ENCODE peak calls at places on chromosomes 12 and 14, in eight cellular contexts. Y, M, P, B, A, U, O and N are unnamed samples.

GRCh38 chr12:33588082-33588712 is 148.6 kb upstream of the SYT10 start:
- DNase-seq in M (no peak), O (no peak), A (peak; percentile 61), P (no peak), Y (no peak), U (no peak), B (no peak), N (no peak)

GRCh38 chr14:101088714-101089113 is 185.2 kb upstream of the RTL1 start:
- DNase-seq in Y (no peak), P (no peak), O (no peak), U (no peak), A (no peak), M (no peak), B (no peak), N (no peak)

GRCh38 chr12:58847876-58848600 is 72.3 kb downstream of the LRIG3 start:
- DNase-seq in Y (no peak), U (no peak), B (no peak), M (peak; percentile 48), P (no peak), O (no peak), A (no peak), N (no peak)

GRCh38 chr14:65259000-65259399 is 153.5 kb upstream of the FUT8 start:
- DNase-seq in P (no peak), A (no peak), Y (no peak), O (no peak), B (no peak), M (no peak), U (no peak), N (no peak)

GRCh38 chr12:31353730-31354708 is 28.1 kb upstream of the SINHCAF start:
- DNase-seq in B (peak; percentile 70), M (peak; percentile 32), O (no peak), A (peak; percentile 6), U (no peak), P (no peak), Y (no peak), N (no peak)

GRCh38 chr14:103392572-103392971 is 7.4 kb downstream of the MARK3 start:
- DNase-seq in U (no peak), O (no peak), A (no peak), M (no peak), P (no peak), B (no peak), Y (no peak), N (no peak)

GRCh38 chr12:105960319-105961076 is 178.3 kb downstream of the NUAK1 start:
- DNase-seq in U (no peak), P (no peak), A (peak; percentile 48), M (no peak), O (no peak), Y (no peak), B (no peak), N (no peak)

GRCh38 chr14:51978566-51979398 is 10.6 kb upstream of the RTRAF start:
- DNase-seq in U (peak; percentile 46), A (peak; percentile 78), B (peak; percentile 78), P (peak; percentile 74), Y (peak; percentile 90), M (peak; percentile 82), O (peak; percentile 85), N (peak; percentile 62)

GRCh38 chr12:58285551-58285950 is 344.2 kb downstream of the ATP23 start:
- DNase-seq in A (no peak), P (no peak), U (no peak), O (no peak), B (peak; percentile 89), Y (no peak), M (no peak), N (no peak)

GRCh38 chr14:49972199-49972671 is 79.4 kb downstream of the ARF6 start:
- DNase-seq in U (no peak), P (peak; percentile 32), B (peak; percentile 29), A (peak; percentile 68), O (no peak), M (peak; percentile 79), Y (no peak), N (peak; percentile 98)

GRCh38 chr12:107761502-107761904 is 566 bp upstream of the PRDM4 start:
- DNase-seq in U (no peak), B (no peak), A (no peak), O (no peak), P (no peak), M (peak; percentile 38), Y (no peak), N (no peak)

GRCh38 chr14:105927094-105927475 is 400.7 kb downstream of the TMEM121 start:
- DNase-seq in P (no peak), A (no peak), U (no peak), Y (no peak), B (no peak), M (no peak), O (peak; percentile 46), N (no peak)

GRCh38 chr12:55746913-55747231 is 4.0 kb downstream of the GDF11 start:
- DNase-seq in P (no peak), M (no peak), A (no peak), B (no peak), Y (no peak), O (no peak), U (no peak), N (no peak)

GRCh38 chr12:53978477-53979356 is 4.0 kb upstream of the HOTAIR start:
- DNase-seq in M (no peak), O (no peak), U (no peak), Y (no peak), P (no peak), B (no peak), A (no peak), N (no peak)